ENCODE peak calls at places on chromosomes 4 and X, in six cellular contexts. One of them, this sample, is unnamed. For H3K27me3, the result is how much of the 10 kb centered on the place peaks cover.

GRCh38 chrX:48802089-48802812 is 384 bp downstream of the HDAC6 start:
- DNase-seq in IMR-90: peak
- DNase-seq in left lung: peak
- DNase-seq in astrocyte: peak
- DNase-seq in hepatocyte: peak
- DNase-seq in uterus: peak
- DNase-seq in this sample: peak

GRCh38 chr4:56613101-56613862 is 67.8 kb downstream of the HOPX start:
- DNase-seq in IMR-90: peak
- DNase-seq in left lung: no peak
- DNase-seq in astrocyte: peak
- DNase-seq in hepatocyte: peak
- DNase-seq in uterus: no peak
- DNase-seq in this sample: no peak

GRCh38 chrX:40040686-40041461 is 56.9 kb downstream of the BCOR start:
- DNase-seq in IMR-90: no peak
- DNase-seq in left lung: no peak
- DNase-seq in astrocyte: no peak
- DNase-seq in hepatocyte: no peak
- DNase-seq in uterus: no peak
- DNase-seq in this sample: no peak

GRCh38 chrX:40009462-40009851 is 88.3 kb downstream of the BCOR start:
- DNase-seq in IMR-90: no peak
- DNase-seq in left lung: peak
- DNase-seq in astrocyte: no peak
- DNase-seq in hepatocyte: no peak
- DNase-seq in uterus: no peak
- DNase-seq in this sample: no peak

GRCh38 chrX:129574214-129574613 is 34.2 kb downstream of the OCRL start:
- DNase-seq in IMR-90: no peak
- DNase-seq in left lung: no peak
- DNase-seq in astrocyte: no peak
- DNase-seq in hepatocyte: no peak
- DNase-seq in uterus: no peak
- DNase-seq in this sample: no peak

GRCh38 chr4:112284166-112284565 is 1.5 kb downstream of the TIFA start:
- DNase-seq in IMR-90: peak
- DNase-seq in left lung: no peak
- DNase-seq in astrocyte: no peak
- DNase-seq in hepatocyte: no peak
- DNase-seq in uterus: no peak
- DNase-seq in this sample: no peak

GRCh38 chrX:15547356-15547755 is 46.7 kb downstream of the BMX start:
- DNase-seq in IMR-90: no peak
- DNase-seq in left lung: no peak
- DNase-seq in astrocyte: no peak
- DNase-seq in hepatocyte: no peak
- DNase-seq in uterus: no peak
- DNase-seq in this sample: no peak

GRCh38 chrX:54891573-54891972 is 29.1 kb upstream of the TRO start:
- DNase-seq in IMR-90: peak
- DNase-seq in left lung: no peak
- DNase-seq in astrocyte: peak
- DNase-seq in hepatocyte: peak
- DNase-seq in uterus: no peak
- DNase-seq in this sample: no peak

GRCh38 chr4:94577136-94577535 is 125.4 kb downstream of the PDLIM5 start:
- DNase-seq in IMR-90: peak
- DNase-seq in left lung: no peak
- DNase-seq in astrocyte: peak
- DNase-seq in hepatocyte: peak
- DNase-seq in uterus: peak
- DNase-seq in this sample: peak

GRCh38 chr4:41839945-41840854 is 91.7 kb upstream of the PHOX2B start:
- DNase-seq in IMR-90: no peak
- DNase-seq in left lung: no peak
- DNase-seq in astrocyte: no peak
- DNase-seq in hepatocyte: no peak
- DNase-seq in uterus: no peak
- DNase-seq in this sample: no peak

GRCh38 chr4:158157412-158157811 is 15.4 kb downstream of the GASK1B start:
- DNase-seq in IMR-90: no peak
- DNase-seq in left lung: no peak
- DNase-seq in astrocyte: no peak
- DNase-seq in hepatocyte: no peak
- DNase-seq in uterus: no peak
- DNase-seq in this sample: no peak

GRCh38 chr4:105936901-105937300 is 41.6 kb downstream of the NPNT start:
- DNase-seq in IMR-90: no peak
- DNase-seq in left lung: no peak
- DNase-seq in astrocyte: no peak
- DNase-seq in hepatocyte: no peak
- DNase-seq in uterus: no peak
- DNase-seq in this sample: no peak

GRCh38 chr4:138680251-138680650 is 335.3 kb upstream of the NOCT start:
- DNase-seq in IMR-90: no peak
- DNase-seq in left lung: no peak
- DNase-seq in astrocyte: no peak
- DNase-seq in hepatocyte: no peak
- DNase-seq in uterus: no peak
- DNase-seq in this sample: no peak

GRCh38 chr4:138681000-138681604 is 334.5 kb upstream of the NOCT start:
- DNase-seq in IMR-90: peak
- DNase-seq in left lung: no peak
- DNase-seq in astrocyte: no peak
- DNase-seq in hepatocyte: peak
- DNase-seq in uterus: peak
- DNase-seq in this sample: no peak

GRCh38 chr4:138677212-138677611 is 338.4 kb upstream of the NOCT start:
- DNase-seq in IMR-90: no peak
- DNase-seq in left lung: no peak
- DNase-seq in astrocyte: no peak
- DNase-seq in hepatocyte: peak
- DNase-seq in uterus: no peak
- DNase-seq in this sample: no peak

GRCh38 chr4:138678985-138679746 is 336.4 kb upstream of the NOCT start:
- DNase-seq in IMR-90: no peak
- DNase-seq in left lung: no peak
- DNase-seq in astrocyte: no peak
- DNase-seq in hepatocyte: no peak
- DNase-seq in uterus: no peak
- DNase-seq in this sample: no peak

GRCh38 chr4:138677651-138678202 is 337.9 kb upstream of the NOCT start:
- DNase-seq in IMR-90: no peak
- DNase-seq in left lung: no peak
- DNase-seq in astrocyte: peak
- DNase-seq in hepatocyte: no peak
- DNase-seq in uterus: no peak
- DNase-seq in this sample: no peak
- H3K27me3 ChIP-seq in IMR-90: under half
- H3K27me3 ChIP-seq in left lung: under half
- H3K27me3 ChIP-seq in astrocyte: under half
- H3K27me3 ChIP-seq in hepatocyte: under half
- H3K27me3 ChIP-seq in uterus: under half
- H3K27me3 ChIP-seq in this sample: under half

GRCh38 chr4:16018841-16019240 is 55.9 kb upstream of the FGFBP2 start:
- DNase-seq in IMR-90: no peak
- DNase-seq in left lung: no peak
- DNase-seq in astrocyte: no peak
- DNase-seq in hepatocyte: no peak
- DNase-seq in uterus: no peak
- DNase-seq in this sample: no peak
- TF ChIP-seq CTCF in IMR-90: no peak
- TF ChIP-seq CTCF in left lung: no peak
- TF ChIP-seq CTCF in astrocyte: no peak
- TF ChIP-seq CTCF in hepatocyte: no peak
- TF ChIP-seq CTCF in uterus: no peak
- TF ChIP-seq CTCF in this sample: no peak

GRCh38 chrX:10612215-10612614 is 8.2 kb downstream of the MID1 start:
- DNase-seq in IMR-90: peak
- DNase-seq in left lung: no peak
- DNase-seq in astrocyte: peak
- DNase-seq in hepatocyte: no peak
- DNase-seq in uterus: no peak
- DNase-seq in this sample: peak
- H3K4me3 ChIP-seq in IMR-90: no peak
- H3K4me3 ChIP-seq in left lung: no peak
- H3K4me3 ChIP-seq in astrocyte: peak
- H3K4me3 ChIP-seq in hepatocyte: no peak
- H3K4me3 ChIP-seq in uterus: no peak
- H3K4me3 ChIP-seq in this sample: no peak

GRCh38 chr4:54102747-54103146 is 2.8 kb downstream of the GSX2 start:
- DNase-seq in IMR-90: no peak
- DNase-seq in left lung: no peak
- DNase-seq in astrocyte: no peak
- DNase-seq in hepatocyte: no peak
- DNase-seq in uterus: no peak
- DNase-seq in this sample: no peak

GRCh38 chr4:54099287-54099958 is 540 bp upstream of the GSX2 start:
- DNase-seq in IMR-90: no peak
- DNase-seq in left lung: no peak
- DNase-seq in astrocyte: peak
- DNase-seq in hepatocyte: no peak
- DNase-seq in uterus: no peak
- DNase-seq in this sample: no peak

GRCh38 chr4:54099959-54100606 is at the start of gene GSX2:
- DNase-seq in IMR-90: no peak
- DNase-seq in left lung: no peak
- DNase-seq in astrocyte: no peak
- DNase-seq in hepatocyte: no peak
- DNase-seq in uterus: no peak
- DNase-seq in this sample: no peak

GRCh38 chr4:54101190-54102041 is 1.5 kb downstream of the GSX2 start:
- DNase-seq in IMR-90: no peak
- DNase-seq in left lung: no peak
- DNase-seq in astrocyte: no peak
- DNase-seq in hepatocyte: no peak
- DNase-seq in uterus: no peak
- DNase-seq in this sample: no peak

DNA sequence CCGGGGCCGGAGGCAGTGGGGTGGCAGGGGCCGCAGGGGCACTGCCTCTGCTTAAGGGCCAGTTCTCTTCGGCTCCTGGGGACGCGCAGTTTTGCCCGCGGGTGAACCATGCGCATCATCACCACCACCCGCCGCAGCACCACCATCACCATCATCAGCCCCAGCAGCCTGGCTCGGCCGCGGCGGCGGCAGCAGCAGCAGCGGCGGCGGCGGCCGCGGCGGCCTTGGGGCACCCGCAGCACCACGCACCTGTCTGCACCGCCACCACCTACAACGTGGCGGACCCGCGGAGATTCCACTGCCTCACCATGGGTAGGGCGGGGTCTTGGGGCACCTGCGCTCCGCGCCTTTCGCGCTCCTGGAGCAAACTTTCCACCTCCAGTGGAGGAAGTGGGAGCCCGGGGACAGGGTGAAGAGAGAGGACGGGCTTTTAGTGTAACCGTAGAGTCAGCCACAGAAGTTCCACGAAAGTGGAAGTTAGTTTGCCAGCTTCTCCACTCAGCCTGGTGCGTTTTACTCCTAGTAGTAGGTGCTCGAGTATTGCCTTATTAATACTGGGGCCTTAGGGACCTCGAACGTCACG is 735 bp downstream of the GSX2 start:
- DNase-seq in IMR-90: no peak
- DNase-seq in left lung: no peak
- DNase-seq in astrocyte: no peak
- DNase-seq in hepatocyte: no peak
- DNase-seq in uterus: no peak
- DNase-seq in this sample: no peak
- H3K27me3 ChIP-seq in IMR-90: half or more
- H3K27me3 ChIP-seq in left lung: half or more
- H3K27me3 ChIP-seq in astrocyte: half or more
- H3K27me3 ChIP-seq in hepatocyte: half or more
- H3K27me3 ChIP-seq in uterus: under half
- H3K27me3 ChIP-seq in this sample: under half

GRCh38 chrX:25022499-25023325 is 6.9 kb upstream of the ARX start:
- DNase-seq in IMR-90: no peak
- DNase-seq in left lung: no peak
- DNase-seq in astrocyte: no peak
- DNase-seq in hepatocyte: peak
- DNase-seq in uterus: no peak
- DNase-seq in this sample: no peak
- TF ChIP-seq CTCF in IMR-90: no peak
- TF ChIP-seq CTCF in left lung: no peak
- TF ChIP-seq CTCF in astrocyte: no peak
- TF ChIP-seq CTCF in hepatocyte: peak
- TF ChIP-seq CTCF in uterus: no peak
- TF ChIP-seq CTCF in this sample: no peak

GRCh38 chr4:38084984-38085383 is 124.8 kb downstream of the PTTG2 start:
- DNase-seq in IMR-90: no peak
- DNase-seq in left lung: no peak
- DNase-seq in astrocyte: no peak
- DNase-seq in hepatocyte: no peak
- DNase-seq in uterus: no peak
- DNase-seq in this sample: no peak
- H3K4me3 ChIP-seq in IMR-90: no peak
- H3K4me3 ChIP-seq in left lung: no peak
- H3K4me3 ChIP-seq in astrocyte: no peak
- H3K4me3 ChIP-seq in hepatocyte: no peak
- H3K4me3 ChIP-seq in uterus: no peak
- H3K4me3 ChIP-seq in this sample: no peak

DNA sequence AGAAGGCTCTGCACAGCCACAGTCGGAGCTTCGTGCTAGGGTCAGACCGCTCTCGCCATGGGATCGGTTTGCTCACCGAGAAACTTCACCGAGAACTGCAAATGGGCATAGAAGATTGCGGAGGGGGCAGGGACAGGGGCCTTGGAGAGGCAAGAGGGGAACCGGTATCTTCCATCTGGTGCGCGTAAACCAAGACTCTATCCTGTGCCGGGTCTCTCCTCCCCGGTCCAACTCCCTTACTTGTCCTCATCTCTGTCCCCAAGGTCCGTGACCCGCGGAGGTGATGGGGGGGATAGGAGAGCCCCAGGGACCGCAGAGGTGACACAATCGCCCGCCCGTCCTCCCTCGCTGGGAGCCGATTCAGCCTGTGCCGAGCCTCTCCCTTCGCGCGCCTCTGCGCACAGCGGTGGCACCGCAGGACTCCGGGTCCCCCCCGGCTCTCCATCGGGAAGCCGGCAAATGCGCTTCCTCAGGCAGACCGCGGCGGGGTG is 960 bp downstream of the SCD5 start:
- DNase-seq in IMR-90: peak
- DNase-seq in left lung: no peak
- DNase-seq in astrocyte: peak
- DNase-seq in hepatocyte: no peak
- DNase-seq in uterus: no peak
- DNase-seq in this sample: no peak
- H3K27me3 ChIP-seq in IMR-90: under half
- H3K27me3 ChIP-seq in left lung: under half
- H3K27me3 ChIP-seq in astrocyte: under half
- H3K27me3 ChIP-seq in hepatocyte: under half
- H3K27me3 ChIP-seq in uterus: under half
- H3K27me3 ChIP-seq in this sample: under half

This sample was measured in BJ.